ENCODE peak calls at places on chromosomes 11 and 22, in seven cellular contexts. Y, I, D, P, Q, H and F are unnamed samples.

GRCh38 chr11:2807801-2808241 is 77.8 kb downstream of the CDKN1C start:
- DNase-seq in Y (no peak), I (no peak), D (no peak), P (peak), Q (no peak), H (no peak), F (no peak)

GRCh38 chr11:131909426-131910200 is 539.2 kb downstream of the NTM start:
- DNase-seq in Y (no peak), I (no peak), D (no peak), P (no peak), Q (no peak), H (peak), F (no peak)

GRCh38 chr11:28838741-28839140 is 730.6 kb downstream of the METTL15 start:
- DNase-seq in Y (peak), I (no peak), D (no peak), P (no peak), Q (no peak), H (peak), F (no peak)

GRCh38 chr11:561148-562003 is 606 bp downstream of the RASSF7 start:
- DNase-seq in Y (no peak), I (no peak), D (no peak), P (no peak), Q (peak), H (peak), F (no peak)

GRCh38 chr22:25475554-25476022 is 88.9 kb upstream of the GRK3 start:
- DNase-seq in Y (peak), I (peak), D (no peak), P (no peak), Q (peak), H (peak), F (peak)

GRCh38 chr11:27317751-27318150 is 45.3 kb downstream of the CCDC34 start:
- DNase-seq in Y (peak), I (no peak), D (no peak), P (no peak), Q (peak), H (peak), F (no peak)

GRCh38 chr11:63622318-63622717 is 8.1 kb upstream of the PLAAT3 start:
- DNase-seq in Y (no peak), I (no peak), D (no peak), P (no peak), Q (peak), H (no peak), F (no peak)

GRCh38 chr11:17905477-17905876 is 107.4 kb downstream of the SERGEF start:
- DNase-seq in Y (no peak), I (no peak), D (no peak), P (no peak), Q (no peak), H (no peak), F (no peak)

GRCh38 chr11:70099578-70100282 is 21.6 kb downstream of the ANO1 start:
- DNase-seq in Y (peak), I (no peak), D (no peak), P (no peak), Q (no peak), H (peak), F (no peak)

GRCh38 chr22:38842512-38843200 is 1.2 kb downstream of the NPTXR start:
- DNase-seq in Y (no peak), I (no peak), D (no peak), P (no peak), Q (no peak), H (no peak), F (no peak)

GRCh38 chr11:109326781-109327180 is 95.2 kb upstream of the C11orf87 start:
- DNase-seq in Y (no peak), I (no peak), D (no peak), P (no peak), Q (no peak), H (no peak), F (no peak)

GRCh38 chr11:116472661-116473060 is 300.1 kb downstream of the BUD13 start:
- DNase-seq in Y (no peak), I (no peak), D (no peak), P (no peak), Q (no peak), H (no peak), F (no peak)

GRCh38 chr11:60206616-60207015 is 23.7 kb upstream of the MS4A6A start:
- DNase-seq in Y (no peak), I (no peak), D (no peak), P (no peak), Q (no peak), H (no peak), F (no peak)

GRCh38 chr11:44747339-44747738 is 20.6 kb downstream of the TSPAN18 start:
- DNase-seq in Y (no peak), I (no peak), D (no peak), P (no peak), Q (no peak), H (peak), F (peak)

DNA sequence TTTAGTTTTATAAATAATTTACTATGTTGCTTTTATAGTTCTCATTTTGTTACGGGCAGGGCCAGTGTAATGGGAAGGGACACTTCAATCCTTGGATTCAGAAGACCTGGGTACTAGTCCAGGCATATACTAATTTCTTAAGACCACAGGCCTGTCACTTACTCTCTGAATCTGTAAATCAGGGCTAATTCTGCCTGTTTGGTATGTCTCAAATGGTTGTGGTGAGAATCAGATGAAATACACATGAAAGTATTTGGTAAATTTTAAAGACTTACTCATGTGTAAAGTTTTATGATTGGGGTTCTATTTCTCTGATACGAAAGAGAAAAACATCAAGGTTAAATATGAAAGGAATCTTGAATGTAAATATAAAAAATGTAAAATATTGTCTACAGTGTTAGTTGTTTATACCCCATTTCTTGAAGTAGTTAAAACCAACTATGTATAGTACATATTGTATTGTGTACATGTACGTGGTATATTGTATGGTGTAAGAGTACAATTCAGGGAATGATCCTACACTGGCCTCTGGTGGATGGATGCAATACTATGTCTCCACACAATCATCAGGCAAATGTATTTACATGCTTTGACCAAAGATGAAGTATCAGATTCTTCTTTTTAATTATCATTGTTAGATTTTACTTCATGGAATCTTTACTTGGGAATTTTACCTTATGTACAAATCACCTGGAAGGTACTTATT is 24.5 kb upstream of the RAG2 start:
- DNase-seq in Y (peak), I (no peak), D (no peak), P (no peak), Q (peak), H (peak), F (no peak)
- TF ChIP-seq CTCF in Y (peak), I (peak), D (no peak), P (peak), Q (peak), H (peak), F (peak)

DNA sequence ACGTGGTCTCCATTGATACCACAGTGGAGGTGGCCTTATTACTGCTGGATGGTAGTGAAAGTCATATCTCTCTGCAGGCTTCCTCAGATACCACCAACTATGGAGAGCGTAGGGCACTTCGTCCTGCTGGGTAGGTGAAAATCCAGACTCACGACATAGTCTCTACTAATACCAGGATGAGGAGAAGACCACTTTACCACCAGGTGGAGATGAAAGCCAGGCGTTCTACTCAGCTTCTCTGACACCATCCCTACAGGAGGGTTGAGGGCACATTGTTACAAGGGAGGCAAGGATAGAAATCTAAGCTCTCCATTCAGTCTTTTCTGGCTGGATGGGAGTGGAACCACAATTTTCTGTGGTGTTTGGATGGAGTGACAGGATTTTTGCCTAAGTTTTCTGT is 13.2 kb upstream of the ANGPTL5 start:
- DNase-seq in Y (no peak), I (no peak), D (no peak), P (no peak), Q (no peak), H (no peak), F (no peak)
- TF ChIP-seq CTCF in Y (no peak), I (no peak), D (no peak), P (no peak), Q (no peak), H (no peak), F (no peak)

GRCh38 chr11:93225642-93226041 is 27.9 kb upstream of the SLC36A4 start:
- DNase-seq in Y (no peak), I (no peak), D (no peak), P (no peak), Q (peak), H (peak), F (no peak)
- TF ChIP-seq CTCF in Y (no peak), I (peak), D (no peak), P (peak), Q (peak), H (peak), F (peak)

DNA sequence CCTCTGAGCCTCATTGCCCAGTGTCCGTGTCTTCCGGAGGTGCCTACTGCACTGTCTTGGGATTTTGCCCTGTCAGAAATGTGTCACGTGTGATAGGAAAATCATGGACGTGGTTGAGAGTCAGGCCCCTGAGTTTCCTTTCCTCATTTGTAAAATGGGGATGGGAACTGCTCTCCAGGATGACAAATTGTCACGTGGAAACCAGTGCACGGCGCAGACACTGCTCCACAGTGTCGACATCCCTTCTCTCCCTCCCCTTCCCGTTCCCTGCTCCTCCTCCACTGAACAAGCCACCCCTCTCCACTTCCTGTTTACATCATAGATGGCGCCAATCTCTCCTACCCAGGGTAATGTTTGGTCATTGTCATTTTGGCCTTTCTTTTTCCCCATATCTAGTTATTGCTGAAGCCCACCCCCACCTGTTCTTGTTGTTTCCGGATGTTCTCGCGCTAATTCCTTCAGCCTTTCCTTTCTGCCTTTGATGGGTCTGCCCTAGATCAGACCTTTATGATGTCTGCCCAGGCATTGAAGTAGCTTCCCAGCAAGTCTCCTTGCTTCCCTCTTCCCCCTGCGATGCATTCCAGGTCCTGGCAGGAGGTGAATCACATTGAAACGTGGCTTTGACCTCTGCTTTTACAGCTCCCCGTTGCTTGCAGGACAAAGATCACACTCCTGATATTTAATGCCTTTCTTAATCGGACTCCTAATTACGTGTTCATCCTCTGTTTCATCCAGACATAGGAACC is 91.8 kb downstream of the TBC1D22A start:
- DNase-seq in Y (peak), I (no peak), D (no peak), P (no peak), Q (no peak), H (no peak), F (no peak)
- TF ChIP-seq CTCF in Y (no peak), I (no peak), D (no peak), P (no peak), Q (no peak), H (no peak), F (no peak)

DNA sequence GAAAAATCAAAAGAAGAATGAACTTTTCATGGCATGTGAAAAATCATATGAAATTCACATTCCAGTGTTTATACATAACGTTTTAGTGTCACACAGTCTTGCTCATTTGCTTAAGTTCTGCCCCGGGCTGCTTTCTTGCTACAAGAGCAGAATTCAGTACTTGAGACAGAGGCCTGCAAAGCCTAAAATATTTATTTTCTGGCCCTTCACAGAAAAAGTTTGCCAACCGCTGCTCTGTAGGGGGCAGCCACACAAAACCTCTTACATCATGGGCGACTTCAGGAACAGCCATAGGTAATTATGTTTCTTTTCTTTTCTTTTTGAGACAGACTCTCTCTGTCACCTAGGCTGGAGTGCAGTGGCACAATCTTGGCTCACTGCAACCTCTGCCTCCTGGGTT is 1.0 kb upstream of the ATG2A start:
- DNase-seq in Y (peak), I (no peak), D (no peak), P (no peak), Q (peak), H (peak), F (no peak)
- TF ChIP-seq CTCF in Y (peak), I (no peak), D (no peak), P (peak), Q (no peak), H (peak), F (peak)

GRCh38 chr11:31233425-31233824 is 136.1 kb downstream of the DCDC1 start:
- DNase-seq in Y (no peak), I (no peak), D (no peak), P (no peak), Q (peak), H (no peak), F (no peak)
- TF ChIP-seq CTCF in Y (peak), I (peak), D (peak), P (no peak), Q (peak), H (no peak), F (no peak)

GRCh38 chr22:27312567-27313507 is 488.7 kb downstream of the MN1 start:
- DNase-seq in Y (peak), I (no peak), D (no peak), P (no peak), Q (no peak), H (no peak), F (no peak)
- TF ChIP-seq CTCF in Y (no peak), I (no peak), D (no peak), P (no peak), Q (no peak), H (no peak), F (no peak)

DNA sequence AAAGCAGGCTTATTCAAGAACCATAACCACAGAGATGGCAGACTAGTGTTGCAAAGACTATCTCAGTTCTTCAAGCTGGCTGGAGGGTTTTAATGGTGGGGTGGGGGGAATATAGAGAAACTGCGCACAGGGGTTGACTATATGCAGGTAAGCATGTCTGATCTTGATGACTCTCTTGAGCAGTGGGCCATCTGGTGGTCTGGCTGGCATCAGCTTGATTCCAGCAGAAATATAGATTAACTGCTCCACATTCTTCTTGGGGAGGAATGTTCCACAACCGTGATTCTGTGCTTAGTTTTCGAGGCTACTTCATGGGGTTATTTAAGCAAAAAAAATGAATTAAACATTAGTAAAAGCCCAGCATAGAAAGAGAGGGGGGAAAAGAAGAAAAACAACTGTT is 158.8 kb upstream of the PGR start:
- DNase-seq in Y (no peak), I (no peak), D (no peak), P (no peak), Q (no peak), H (no peak), F (no peak)
- TF ChIP-seq CTCF in Y (no peak), I (no peak), D (no peak), P (no peak), Q (no peak), H (no peak), F (no peak)

GRCh38 chr11:10320164-10320563 is 15.3 kb downstream of the ADM start:
- DNase-seq in Y (no peak), I (no peak), D (no peak), P (no peak), Q (no peak), H (no peak), F (no peak)
- TF ChIP-seq CTCF in Y (no peak), I (no peak), D (no peak), P (no peak), Q (no peak), H (no peak), F (no peak)